ENCODE peak calls at places on chromosomes 16 and 17, in nine cellular contexts. M is uterus; H is CD8-positive, alpha-beta memory T cell; G is adrenal gland; V is transverse colon; Y is right lobe of liver; L is stomach; K is PC-3; C is hepatocyte. F is an unnamed sample. For H3K4me1 and H3K9me3, the result is how much of the 10 kb centered on the place peaks cover.

GRCh38 chr17:17391575-17392370 is 85.0 kb upstream of the MED9 start:
- DNase-seq in V (peak), K (peak), C (no peak), M (no peak), L (no peak), G (no peak), Y (no peak), H (peak), F (no peak)

GRCh38 chr16:89711601-89712475 is 8.9 kb downstream of the VPS9D1 start:
- DNase-seq in V (peak), K (peak), Y (peak), M (no peak), C (peak), H (peak), L (peak), G (peak), F (peak)

GRCh38 chr17:14926526-14927122 is 338.5 kb downstream of the PMP22 start:
- DNase-seq in V (peak), M (peak), K (peak), G (peak), H (peak), L (peak), C (peak), Y (peak), F (peak)

GRCh38 chr16:54694651-54695050 is 236.0 kb upstream of the IRX5 start:
- DNase-seq in M (no peak), G (no peak), Y (no peak), C (no peak), L (no peak), V (no peak), K (no peak), H (no peak), F (no peak)

GRCh38 chr16:85279402-85279801 is 167.1 kb upstream of the CIBAR2 start:
- DNase-seq in M (no peak), C (no peak), G (no peak), L (no peak), H (no peak), K (no peak), V (no peak), Y (no peak), F (no peak)

GRCh38 chr16:70701596-70701995 is 15.7 kb upstream of the MTSS2 start:
- DNase-seq in L (no peak), Y (no peak), K (no peak), C (no peak), G (no peak), M (no peak), H (no peak), V (no peak), F (no peak)

GRCh38 chr17:56185905-56186783 is 32.9 kb downstream of the ANKFN1 start:
- DNase-seq in K (peak), C (peak), Y (no peak), M (no peak), H (no peak), G (no peak), V (no peak), L (no peak), F (no peak)

GRCh38 chr17:39939588-39940419 is 12.3 kb downstream of the LRRC3C start:
- DNase-seq in Y (no peak), C (peak), V (no peak), K (peak), G (no peak), H (peak), M (peak), L (no peak), F (no peak)

GRCh38 chr16:49441366-49441780 is 67.8 kb downstream of the C16orf78 start:
- DNase-seq in H (peak), Y (peak), M (no peak), L (peak), K (no peak), V (peak), G (peak), C (peak), F (no peak)

GRCh38 chr16:1825864-1826690 is 548 bp downstream of the HAGH start:
- DNase-seq in K (peak), G (peak), H (peak), C (peak), M (no peak), V (peak), L (peak), Y (peak), F (peak)

GRCh38 chr17:27218041-27218440 is 75.9 kb upstream of the WSB1 start:
- DNase-seq in K (no peak), M (no peak), H (no peak), G (no peak), Y (no peak), V (no peak), C (no peak), L (no peak), F (no peak)

GRCh38 chr17:2894782-2895181 is 98.5 kb downstream of the RAP1GAP2 start:
- DNase-seq in C (peak), H (no peak), G (no peak), Y (no peak), L (peak), V (peak), K (no peak), M (no peak), F (peak)

GRCh38 chr16:67129422-67129821 is 19.7 kb downstream of the PHAF1 start:
- DNase-seq in H (no peak), Y (no peak), V (no peak), M (no peak), L (no peak), K (no peak), C (no peak), G (no peak), F (no peak)

GRCh38 chr17:48597775-48598631 is 4.4 kb upstream of the HOXB5 start:
- DNase-seq in V (peak), M (peak), Y (no peak), L (peak), K (peak), H (no peak), G (peak), C (peak), F (peak)

GRCh38 chr16:73064227-73064995 is 16.5 kb upstream of the ZFHX3 start:
- DNase-seq in K (no peak), Y (peak), H (no peak), V (no peak), C (no peak), G (peak), M (no peak), L (no peak), F (no peak)

GRCh38 chr16:7921360-7921759 is 588.7 kb downstream of the RBFOX1 start:
- DNase-seq in G (no peak), V (no peak), L (no peak), M (no peak), H (no peak), K (no peak), Y (no peak), C (peak), F (no peak)

GRCh38 chr17:55727920-55728319 is 5.3 kb upstream of the TMEM100 start:
- DNase-seq in H (no peak), C (no peak), K (peak), Y (no peak), G (no peak), M (no peak), L (no peak), V (no peak), F (no peak)

GRCh38 chr17:73516356-73516755 is 127.9 kb downstream of the SDK2 start:
- DNase-seq in H (no peak), C (no peak), V (no peak), G (no peak), M (no peak), L (no peak), K (no peak), Y (no peak), F (no peak)

GRCh38 chr17:75315541-75316243 is 26.5 kb upstream of the SLC25A19 start:
- DNase-seq in C (no peak), H (no peak), V (no peak), Y (no peak), K (no peak), L (no peak), M (no peak), G (peak), F (no peak)

GRCh38 chr17:7261377-7262191 is 694 bp downstream of the CLDN7 start:
- DNase-seq in C (peak), M (no peak), V (no peak), G (no peak), L (no peak), K (no peak), Y (peak), H (no peak), F (peak)

GRCh38 chr17:7263801-7264078 is 1.5 kb upstream of the CLDN7 start:
- DNase-seq in V (peak), K (no peak), H (no peak), C (peak), G (no peak), L (no peak), M (no peak), Y (no peak), F (no peak)

GRCh38 chr17:7262192-7263070 is at the start of gene CLDN7:
- DNase-seq in M (no peak), Y (peak), C (peak), K (peak), G (no peak), H (no peak), V (peak), L (peak), F (peak)

GRCh38 chr17:7263071-7263800 is 958 bp upstream of the CLDN7 start:
- DNase-seq in C (peak), G (no peak), H (no peak), K (peak), M (no peak), L (no peak), Y (peak), V (peak), F (peak)

DNA sequence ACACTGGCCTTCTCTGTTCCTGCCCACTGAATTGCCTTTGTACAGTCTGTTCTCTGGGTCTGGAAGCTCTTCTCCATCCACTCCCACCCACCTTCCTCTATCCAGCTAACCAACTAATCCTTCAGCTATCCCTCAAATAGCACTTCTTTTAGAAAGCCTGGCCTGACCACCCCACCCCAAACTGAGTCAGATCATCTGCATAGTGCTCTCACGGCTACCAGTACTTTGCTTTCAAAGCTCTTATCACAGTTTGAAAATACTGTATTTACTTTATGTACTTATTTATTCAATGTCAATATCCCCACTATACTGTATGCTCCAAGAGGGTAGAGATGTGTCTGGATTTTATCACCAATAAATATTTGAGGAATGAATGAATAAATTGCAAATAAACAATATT is 4.5 kb upstream of the CLDN7 start:
- DNase-seq in L (no peak), G (no peak), M (no peak), C (peak), Y (no peak), K (no peak), V (no peak), H (no peak), F (no peak)
- H3K4me1 ChIP-seq in L (under half), G (under half), M (under half), C (under half), Y (under half), K (under half), V (under half), H (under half), F (under half)

DNA sequence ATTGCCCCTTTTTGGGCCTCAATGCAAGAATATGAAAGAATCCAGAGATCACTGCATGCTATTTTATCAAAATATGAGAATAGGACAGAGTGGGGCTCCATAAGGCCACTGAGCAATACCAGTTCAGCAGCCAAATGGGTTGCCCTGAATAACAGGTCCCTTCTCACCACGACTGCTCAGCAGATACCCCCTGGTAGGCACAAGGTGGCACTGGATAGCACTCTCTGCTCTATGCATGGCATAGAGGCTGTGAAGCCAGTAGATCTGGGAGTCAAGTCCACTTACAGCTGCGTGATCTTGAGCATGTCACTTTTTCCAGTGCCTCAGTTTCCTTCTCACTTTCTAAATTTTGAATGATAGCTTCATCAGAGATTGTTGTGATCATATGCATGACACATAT is 84.7 kb upstream of the ASIC2 start:
- DNase-seq in G (no peak), Y (no peak), M (no peak), V (no peak), K (no peak), H (no peak), C (no peak), L (no peak), F (no peak)
- H3K9me3 ChIP-seq in G (under half), Y (under half), M (under half), V (under half), K (under half), H (under half), C (under half), L (under half), F (under half)

GRCh38 chr16:56847173-56847948 is 17.6 kb upstream of the SLC12A3 start:
- DNase-seq in G (no peak), M (peak), H (no peak), L (no peak), Y (no peak), V (no peak), K (no peak), C (no peak), F (no peak)
- H3K27ac ChIP-seq in G (no peak), M (peak), H (no peak), L (no peak), Y (no peak), V (no peak), K (peak), C (peak), F (no peak)

GRCh38 chr16:57381791-57382534 is 9.7 kb downstream of the CX3CL1 start:
- DNase-seq in C (no peak), Y (no peak), H (no peak), L (no peak), G (no peak), V (no peak), M (no peak), K (no peak), F (no peak)
- H3K4me1 ChIP-seq in C (under half), Y (under half), H (under half), L (under half), G (under half), V (under half), M (under half), K (under half), F (under half)

DNA sequence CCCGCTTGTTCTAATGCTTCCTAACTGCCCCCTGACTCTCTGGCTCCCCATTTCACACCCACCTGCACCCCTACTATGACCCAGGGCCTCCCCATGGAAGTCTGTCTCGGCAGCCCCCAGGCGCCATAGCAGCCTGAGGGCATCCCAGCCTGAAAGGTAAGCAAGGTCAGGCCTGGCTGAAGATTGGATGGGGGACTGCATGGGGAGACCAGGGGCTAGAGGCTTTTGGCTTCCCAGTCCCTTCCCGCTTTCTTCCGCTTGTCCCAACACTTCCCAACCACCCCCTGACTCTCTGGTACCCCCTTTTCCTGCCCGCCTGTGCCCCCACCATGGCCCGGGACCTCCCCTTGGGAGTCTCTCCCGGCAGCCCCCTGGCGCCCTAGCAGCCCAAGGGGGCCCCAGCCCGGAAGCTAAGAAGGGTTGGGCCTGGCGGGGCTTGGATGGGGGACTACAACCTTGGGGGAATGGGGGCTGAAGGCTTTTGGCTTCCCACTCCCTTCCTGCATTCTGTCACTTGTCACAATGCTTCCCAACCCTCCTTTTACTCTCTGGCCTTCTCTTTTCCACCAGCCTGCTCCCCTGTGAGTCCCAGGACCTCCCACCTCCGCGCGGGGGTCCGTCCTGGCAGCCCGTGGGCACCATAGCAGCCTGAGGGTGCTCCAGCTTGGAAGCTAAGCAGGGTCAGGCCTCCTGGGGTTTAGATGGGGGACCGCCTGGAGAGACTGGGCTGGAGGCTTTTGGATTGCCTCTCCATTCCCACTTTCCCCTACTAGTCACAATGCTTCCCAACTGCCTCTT is 2288.4 kb downstream of the TP53TG3F start:
- DNase-seq in Y (no peak), L (no peak), K (no peak), H (no peak), V (no peak), C (no peak), M (no peak), G (no peak), F (no peak)
- H3K9me3 ChIP-seq in Y (under half), L (half or more), K (under half), H (under half), V (under half), C (under half), M (under half), G (under half), F (under half)

DNA sequence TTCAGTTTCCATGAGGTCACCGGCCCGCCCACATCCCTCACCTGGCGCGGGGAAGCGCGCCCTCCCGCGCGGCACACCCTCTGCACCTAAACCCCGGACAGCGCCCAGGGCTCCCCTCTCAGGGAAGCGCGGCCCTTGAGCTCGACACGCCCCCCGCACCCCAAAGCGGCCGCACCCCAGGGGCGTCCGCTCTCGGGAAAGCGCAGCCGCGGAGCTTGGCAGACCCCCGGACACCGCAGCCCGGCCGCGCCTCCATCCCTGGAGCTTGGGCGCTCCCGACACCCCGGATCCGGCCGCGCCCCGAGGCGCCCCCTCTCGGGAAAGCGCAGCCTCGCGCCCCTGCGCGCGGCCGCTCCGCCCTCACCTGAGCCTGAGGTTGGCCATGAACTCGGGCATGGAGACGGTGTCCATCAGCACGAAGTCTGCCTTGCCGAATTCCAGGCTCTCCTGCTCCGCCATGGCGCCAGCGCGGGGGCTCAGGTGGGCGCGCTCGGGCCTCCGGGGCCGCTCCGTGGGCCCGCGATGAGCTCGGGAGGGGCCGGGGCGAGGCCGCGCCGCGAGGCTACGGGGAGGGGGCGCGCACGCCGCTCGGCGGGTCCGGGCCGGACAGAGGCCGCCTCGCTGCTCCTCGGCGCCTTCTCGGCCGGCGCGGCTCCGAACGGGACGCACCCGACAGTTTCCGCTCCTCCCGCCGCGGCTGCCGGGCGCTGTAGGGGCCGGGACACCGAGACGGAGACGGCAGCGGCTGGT is at the start of gene MYO1D:
- DNase-seq in L (peak), K (peak), V (peak), Y (peak), H (peak), G (peak), M (peak), C (peak), F (peak)
- H3K27ac ChIP-seq in L (peak), K (peak), V (peak), Y (peak), H (peak), G (peak), M (peak), C (peak), F (peak)

DNA sequence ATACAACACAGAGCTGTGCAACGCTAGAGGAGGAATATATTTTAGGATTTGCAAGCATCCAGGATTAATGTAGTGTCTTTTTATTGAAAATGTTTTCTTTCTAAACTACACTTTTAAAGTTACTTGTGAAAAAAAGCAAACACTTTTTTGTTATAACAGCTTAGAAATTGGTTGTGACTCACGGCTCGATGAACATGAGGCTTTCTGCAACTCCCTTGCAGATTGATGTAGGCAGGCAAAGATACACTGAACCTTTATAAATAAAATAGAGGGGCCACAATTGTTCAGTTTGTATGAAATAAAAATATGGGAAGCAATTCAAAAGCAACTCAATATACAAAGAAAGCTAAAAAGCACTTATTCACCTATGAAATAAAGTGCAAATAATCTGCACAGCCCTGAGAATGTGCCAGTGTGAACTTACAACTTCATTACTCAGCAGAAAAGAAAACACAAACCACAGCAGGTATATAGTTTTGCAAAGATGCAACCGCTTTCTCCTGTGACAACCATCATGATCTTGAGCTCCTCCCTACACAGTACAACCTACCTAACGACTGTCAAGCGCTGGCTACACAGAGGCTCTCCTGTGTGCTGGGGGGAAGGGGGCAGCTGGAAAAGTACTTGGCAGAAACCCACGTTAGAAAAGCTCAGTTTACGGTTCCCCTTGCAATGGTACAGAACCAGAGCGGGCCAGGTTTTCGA is 946 bp downstream of the LUC7L start:
- DNase-seq in C (peak), H (no peak), G (peak), L (no peak), V (no peak), M (no peak), Y (no peak), K (peak), F (no peak)
- H3K4me1 ChIP-seq in C (under half), H (under half), G (under half), L (under half), V (under half), M (under half), Y (under half), K (under half), F (under half)

GRCh38 chr16:3375680-3376079 is 20.0 kb downstream of the OR2C1 start:
- DNase-seq in G (no peak), K (no peak), Y (no peak), L (no peak), M (no peak), H (no peak), C (no peak), V (no peak), F (no peak)
- H3K9me3 ChIP-seq in G (under half), K (under half), Y (under half), L (half or more), M (under half), H (under half), C (under half), V (under half), F (under half)